ENCODE peak calls at places on chromosomes 2 and 18, in seven cellular contexts. One of them, this sample, is unnamed.
A peak's percentile ranks its signal among the peaks of the same experiment; 100 is the strongest.

GRCh38 chr2:157836531-157836930 is 39.6 kb downstream of the ACVR1 start:
- DNase-seq in heart right ventricle: no peak
- DNase-seq in NT2/D1: no peak
- DNase-seq in IMR-90: no peak
- DNase-seq in osteoblast: no peak
- DNase-seq in right atrium auricular region: no peak
- DNase-seq in tibial artery: no peak
- DNase-seq in this sample: no peak

GRCh38 chr2:194735837-194736542 is 921.0 kb upstream of the SLC39A10 start:
- DNase-seq in heart right ventricle: no peak
- DNase-seq in NT2/D1: no peak
- DNase-seq in IMR-90: no peak
- DNase-seq in osteoblast: no peak
- DNase-seq in right atrium auricular region: no peak
- DNase-seq in tibial artery: no peak
- DNase-seq in this sample: no peak

GRCh38 chr2:17539596-17539992 is 902 bp upstream of the VSNL1 start:
- DNase-seq in heart right ventricle: peak; percentile 22
- DNase-seq in NT2/D1: no peak
- DNase-seq in IMR-90: no peak
- DNase-seq in osteoblast: peak; percentile 44
- DNase-seq in right atrium auricular region: no peak
- DNase-seq in tibial artery: no peak
- DNase-seq in this sample: no peak

GRCh38 chr2:44925561-44926087 is 15.9 kb upstream of the SIX3 start:
- DNase-seq in heart right ventricle: no peak
- DNase-seq in NT2/D1: no peak
- DNase-seq in IMR-90: no peak
- DNase-seq in osteoblast: no peak
- DNase-seq in right atrium auricular region: no peak
- DNase-seq in tibial artery: no peak
- DNase-seq in this sample: no peak

GRCh38 chr2:62477573-62477972 is 28.4 kb downstream of the TMEM17 start:
- DNase-seq in heart right ventricle: no peak
- DNase-seq in NT2/D1: no peak
- DNase-seq in IMR-90: no peak
- DNase-seq in osteoblast: no peak
- DNase-seq in right atrium auricular region: no peak
- DNase-seq in tibial artery: no peak
- DNase-seq in this sample: no peak

GRCh38 chr2:85550476-85550875 is 10.8 kb downstream of the GGCX start:
- DNase-seq in heart right ventricle: no peak
- DNase-seq in NT2/D1: no peak
- DNase-seq in IMR-90: no peak
- DNase-seq in osteoblast: no peak
- DNase-seq in right atrium auricular region: no peak
- DNase-seq in tibial artery: no peak
- DNase-seq in this sample: peak; percentile 55

GRCh38 chr18:37019157-37019571 is 190.2 kb downstream of the KIAA1328 start:
- DNase-seq in heart right ventricle: no peak
- DNase-seq in NT2/D1: peak; percentile 20
- DNase-seq in IMR-90: peak; percentile 11
- DNase-seq in osteoblast: no peak
- DNase-seq in right atrium auricular region: no peak
- DNase-seq in tibial artery: no peak
- DNase-seq in this sample: no peak

GRCh38 chr2:159086332-159086731 is 117.9 kb downstream of the TANC1 start:
- DNase-seq in heart right ventricle: no peak
- DNase-seq in NT2/D1: no peak
- DNase-seq in IMR-90: no peak
- DNase-seq in osteoblast: no peak
- DNase-seq in right atrium auricular region: peak; percentile 73
- DNase-seq in tibial artery: no peak
- DNase-seq in this sample: no peak

GRCh38 chr2:25043241-25043867 is 1.5 kb downstream of the EFR3B start:
- DNase-seq in heart right ventricle: no peak
- DNase-seq in NT2/D1: peak; percentile 30
- DNase-seq in IMR-90: peak; percentile 89
- DNase-seq in osteoblast: peak; percentile 98
- DNase-seq in right atrium auricular region: no peak
- DNase-seq in tibial artery: no peak
- DNase-seq in this sample: peak; percentile 74

GRCh38 chr2:30683240-30683956 is 123.8 kb downstream of the CAPN13 start:
- DNase-seq in heart right ventricle: no peak
- DNase-seq in NT2/D1: no peak
- DNase-seq in IMR-90: no peak
- DNase-seq in osteoblast: no peak
- DNase-seq in right atrium auricular region: peak; percentile 42
- DNase-seq in tibial artery: no peak
- DNase-seq in this sample: no peak

GRCh38 chr2:119820275-119820674 is 60.6 kb downstream of the PTPN4 start:
- DNase-seq in heart right ventricle: no peak
- DNase-seq in NT2/D1: no peak
- DNase-seq in IMR-90: peak; percentile 82
- DNase-seq in osteoblast: no peak
- DNase-seq in right atrium auricular region: no peak
- DNase-seq in tibial artery: no peak
- DNase-seq in this sample: no peak

GRCh38 chr2:19021100-19021476 is 337.3 kb downstream of the OSR1 start:
- DNase-seq in heart right ventricle: no peak
- DNase-seq in NT2/D1: peak; percentile 20
- DNase-seq in IMR-90: peak; percentile 98
- DNase-seq in osteoblast: peak; percentile 95
- DNase-seq in right atrium auricular region: no peak
- DNase-seq in tibial artery: no peak
- DNase-seq in this sample: no peak

GRCh38 chr2:78309460-78309859 is 716.0 kb upstream of the REG3G start:
- DNase-seq in heart right ventricle: no peak
- DNase-seq in NT2/D1: no peak
- DNase-seq in IMR-90: no peak
- DNase-seq in osteoblast: no peak
- DNase-seq in right atrium auricular region: no peak
- DNase-seq in tibial artery: no peak
- DNase-seq in this sample: no peak

GRCh38 chr2:190804182-190804795 is 76.3 kb upstream of the GLS start:
- DNase-seq in heart right ventricle: no peak
- DNase-seq in NT2/D1: no peak
- DNase-seq in IMR-90: peak; percentile 49
- DNase-seq in osteoblast: no peak
- DNase-seq in right atrium auricular region: no peak
- DNase-seq in tibial artery: no peak
- DNase-seq in this sample: no peak

GRCh38 chr2:7954223-7954622 is 727.6 kb upstream of the ID2 start:
- DNase-seq in heart right ventricle: no peak
- DNase-seq in NT2/D1: no peak
- DNase-seq in IMR-90: no peak
- DNase-seq in osteoblast: no peak
- DNase-seq in right atrium auricular region: no peak
- DNase-seq in tibial artery: no peak
- DNase-seq in this sample: no peak

GRCh38 chr2:37925063-37925897 is at the start of gene RMDN2:
- DNase-seq in heart right ventricle: peak; percentile 91
- DNase-seq in NT2/D1: peak; percentile 92
- DNase-seq in IMR-90: peak; percentile 90
- DNase-seq in osteoblast: peak; percentile 91
- DNase-seq in right atrium auricular region: peak; percentile 88
- DNase-seq in tibial artery: peak; percentile 92
- DNase-seq in this sample: peak; percentile 95

GRCh38 chr2:146417942-146418341 is 1426.9 kb upstream of the ACVR2A start:
- DNase-seq in heart right ventricle: no peak
- DNase-seq in NT2/D1: no peak
- DNase-seq in IMR-90: no peak
- DNase-seq in osteoblast: no peak
- DNase-seq in right atrium auricular region: no peak
- DNase-seq in tibial artery: no peak
- DNase-seq in this sample: no peak

GRCh38 chr18:48140738-48141137 is 210.3 kb upstream of the SMAD2 start:
- DNase-seq in heart right ventricle: no peak
- DNase-seq in NT2/D1: no peak
- DNase-seq in IMR-90: no peak
- DNase-seq in osteoblast: no peak
- DNase-seq in right atrium auricular region: no peak
- DNase-seq in tibial artery: no peak
- DNase-seq in this sample: no peak

GRCh38 chr2:83764447-83765005 is 694.6 kb downstream of the SUCLG1 start:
- DNase-seq in heart right ventricle: no peak
- DNase-seq in NT2/D1: no peak
- DNase-seq in IMR-90: no peak
- DNase-seq in osteoblast: no peak
- DNase-seq in right atrium auricular region: no peak
- DNase-seq in tibial artery: no peak
- DNase-seq in this sample: no peak

GRCh38 chr2:58339548-58340243 is 98.6 kb upstream of the FANCL start:
- DNase-seq in heart right ventricle: no peak
- DNase-seq in NT2/D1: no peak
- DNase-seq in IMR-90: no peak
- DNase-seq in osteoblast: no peak
- DNase-seq in right atrium auricular region: no peak
- DNase-seq in tibial artery: no peak
- DNase-seq in this sample: no peak

GRCh38 chr2:173996766-173997165 is 31.6 kb upstream of the SP3 start:
- DNase-seq in heart right ventricle: no peak
- DNase-seq in NT2/D1: no peak
- DNase-seq in IMR-90: no peak
- DNase-seq in osteoblast: no peak
- DNase-seq in right atrium auricular region: no peak
- DNase-seq in tibial artery: no peak
- DNase-seq in this sample: no peak

GRCh38 chr18:62795813-62796212 is 80.5 kb downstream of the PHLPP1 start:
- DNase-seq in heart right ventricle: no peak
- DNase-seq in NT2/D1: no peak
- DNase-seq in IMR-90: no peak
- DNase-seq in osteoblast: no peak
- DNase-seq in right atrium auricular region: no peak
- DNase-seq in tibial artery: no peak
- DNase-seq in this sample: no peak

GRCh38 chr2:239688840-239689239 is 288.0 kb upstream of the HDAC4 start:
- DNase-seq in heart right ventricle: no peak
- DNase-seq in NT2/D1: no peak
- DNase-seq in IMR-90: no peak
- DNase-seq in osteoblast: peak; percentile 42
- DNase-seq in right atrium auricular region: peak; percentile 11
- DNase-seq in tibial artery: no peak
- DNase-seq in this sample: peak; percentile 33

DNA sequence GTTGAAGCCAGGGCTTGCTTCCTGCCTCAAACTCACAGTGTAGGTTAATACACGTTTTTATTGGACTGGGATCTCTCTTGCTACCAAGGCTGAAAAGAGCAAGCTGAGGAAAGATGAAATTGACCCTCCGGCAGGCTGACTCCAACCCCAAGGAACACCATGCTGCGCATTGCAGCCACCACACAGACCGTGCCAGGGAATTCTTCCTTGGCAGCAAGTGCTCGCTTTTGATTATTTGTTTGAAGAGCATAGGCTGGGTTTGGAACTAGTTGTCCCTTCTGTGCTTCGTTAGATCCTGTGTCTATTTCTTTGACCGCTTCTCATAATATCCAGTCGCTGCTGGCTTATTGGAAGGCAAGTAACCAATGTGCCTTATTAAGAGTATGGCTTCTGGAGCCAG is 34.4 kb upstream of the DARS1 start:
- DNase-seq in heart right ventricle: no peak
- DNase-seq in NT2/D1: no peak
- DNase-seq in IMR-90: no peak
- DNase-seq in osteoblast: no peak
- DNase-seq in right atrium auricular region: no peak
- DNase-seq in tibial artery: no peak
- DNase-seq in this sample: no peak
- H3K4me3 ChIP-seq in heart right ventricle: no peak overlapping the region
- H3K4me3 ChIP-seq in NT2/D1: no peak overlapping the region
- H3K4me3 ChIP-seq in IMR-90: no peak overlapping the region
- H3K4me3 ChIP-seq in osteoblast: no peak overlapping the region
- H3K4me3 ChIP-seq in right atrium auricular region: no peak overlapping the region
- H3K4me3 ChIP-seq in tibial artery: no peak overlapping the region
- H3K4me3 ChIP-seq in this sample: no peak overlapping the region

DNA sequence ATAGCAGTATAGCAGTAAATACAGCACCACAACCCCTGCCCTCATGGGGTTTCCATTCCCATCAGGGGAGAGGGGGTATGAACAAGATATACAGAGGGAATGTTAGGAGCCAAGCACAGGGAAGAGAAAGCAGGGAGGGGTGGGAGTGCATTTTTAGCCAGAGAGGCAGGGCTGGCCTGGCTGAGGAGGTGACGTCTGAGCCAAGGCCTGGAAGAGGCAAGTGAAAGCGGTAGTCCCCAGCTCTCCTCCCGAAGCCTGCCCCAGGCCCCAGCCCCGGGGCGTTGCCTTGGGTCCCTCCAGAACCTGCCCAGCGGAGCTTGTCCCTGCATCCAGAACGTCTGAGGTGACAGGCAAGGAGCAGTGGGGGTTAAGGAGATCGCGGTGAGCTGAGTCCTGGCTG is 45.1 kb upstream of the FOSL2 start:
- DNase-seq in heart right ventricle: no peak
- DNase-seq in NT2/D1: no peak
- DNase-seq in IMR-90: no peak
- DNase-seq in osteoblast: peak; percentile 47
- DNase-seq in right atrium auricular region: no peak
- DNase-seq in tibial artery: peak; percentile 58
- DNase-seq in this sample: peak; percentile 51
- H3K9me3 ChIP-seq in heart right ventricle: no peaks in the 10 kb centered on the region
- H3K9me3 ChIP-seq in NT2/D1: no peaks in the 10 kb centered on the region
- H3K9me3 ChIP-seq in IMR-90: no peaks in the 10 kb centered on the region
- H3K9me3 ChIP-seq in osteoblast: no peaks in the 10 kb centered on the region
- H3K9me3 ChIP-seq in right atrium auricular region: no peaks in the 10 kb centered on the region
- H3K9me3 ChIP-seq in tibial artery: no peaks in the 10 kb centered on the region
- H3K9me3 ChIP-seq in this sample: no peaks in the 10 kb centered on the region

DNA sequence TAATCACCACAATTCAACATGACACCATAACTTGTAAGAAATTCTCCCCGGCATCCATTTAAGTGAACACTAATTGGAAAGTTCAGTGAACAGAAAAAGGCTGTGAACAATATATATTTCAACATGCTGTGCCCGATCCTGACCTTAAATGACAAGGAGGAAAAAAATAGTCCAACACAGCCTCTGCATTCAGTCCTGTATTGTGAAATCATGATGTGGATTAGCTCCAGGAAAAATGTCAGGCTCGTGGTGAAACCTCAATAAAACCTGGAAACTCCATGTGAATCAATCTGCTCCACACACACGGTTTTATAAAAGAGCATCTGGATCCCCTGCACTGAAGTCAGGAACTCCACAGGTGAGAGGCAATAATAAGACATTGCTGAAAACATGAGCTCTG is 145.4 kb upstream of the SPOPL start:
- DNase-seq in heart right ventricle: no peak
- DNase-seq in NT2/D1: no peak
- DNase-seq in IMR-90: peak; percentile 29
- DNase-seq in osteoblast: no peak
- DNase-seq in right atrium auricular region: no peak
- DNase-seq in tibial artery: no peak
- DNase-seq in this sample: no peak
- H3K4me3 ChIP-seq in heart right ventricle: no peak overlapping the region
- H3K4me3 ChIP-seq in NT2/D1: no peak overlapping the region
- H3K4me3 ChIP-seq in IMR-90: no peak overlapping the region
- H3K4me3 ChIP-seq in osteoblast: no peak overlapping the region
- H3K4me3 ChIP-seq in right atrium auricular region: no peak overlapping the region
- H3K4me3 ChIP-seq in tibial artery: no peak overlapping the region
- H3K4me3 ChIP-seq in this sample: no peak overlapping the region

DNA sequence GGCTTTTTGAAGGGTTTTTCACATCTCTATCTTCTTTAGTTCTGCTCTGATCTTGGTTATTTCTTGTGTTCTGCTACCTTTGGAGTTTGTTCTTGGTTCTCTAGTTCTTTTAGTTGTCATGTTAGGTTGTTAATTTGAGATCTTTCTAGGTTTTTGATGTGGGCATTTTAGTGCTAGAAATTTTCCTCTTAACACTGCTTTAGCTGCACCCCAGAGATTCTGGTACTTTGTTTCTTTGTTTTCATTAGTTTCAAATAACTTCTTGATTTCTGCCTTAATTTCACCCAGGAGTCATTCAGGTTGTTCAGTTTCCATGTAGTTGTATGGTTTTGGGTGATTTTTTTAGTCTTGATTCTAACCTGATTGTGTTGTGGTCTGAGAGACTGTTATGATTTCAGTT is 34.7 kb downstream of the AGPS start:
- DNase-seq in heart right ventricle: no peak
- DNase-seq in NT2/D1: no peak
- DNase-seq in IMR-90: no peak
- DNase-seq in osteoblast: no peak
- DNase-seq in right atrium auricular region: no peak
- DNase-seq in tibial artery: no peak
- DNase-seq in this sample: no peak
- H3K9me3 ChIP-seq in heart right ventricle: peaks cover 14% of the 10 kb centered on the region
- H3K9me3 ChIP-seq in NT2/D1: peaks cover 31% of the 10 kb centered on the region
- H3K9me3 ChIP-seq in IMR-90: no peaks in the 10 kb centered on the region
- H3K9me3 ChIP-seq in osteoblast: no peaks in the 10 kb centered on the region
- H3K9me3 ChIP-seq in right atrium auricular region: peaks cover 38% of the 10 kb centered on the region
- H3K9me3 ChIP-seq in tibial artery: peaks cover 5% of the 10 kb centered on the region
- H3K9me3 ChIP-seq in this sample: peaks cover 5% of the 10 kb centered on the region

This sample was measured in aorta.